ENCODE peak calls at places on chromosomes 4 and X, in nine cellular contexts. P is HepG2, H is heart left ventricle, B is ovary, I is endothelial cell of umbilical vein, M is GM12878, F is right lobe of liver, A is uterus, Z is body of pancreas. W is an unnamed sample.

GRCh38 chr4:155442267-155443105 is 65.7 kb upstream of the MAP9 start:
- DNase-seq in P (peak), H (peak), B (peak), I (peak), M (no peak), F (peak), A (peak), Z (peak), W (peak)

GRCh38 chrX:49838374-49838773 is 9.3 kb downstream of the PAGE4 start:
- DNase-seq in P (peak), H (no peak), B (no peak), I (peak), M (no peak), F (peak), A (peak), Z (peak), W (peak)

GRCh38 chrX:115367956-115368355 is 78.4 kb downstream of the LUZP4 start:
- DNase-seq in P (no peak), H (no peak), B (no peak), I (peak), M (no peak), F (no peak), A (no peak), Z (no peak), W (no peak)

GRCh38 chr4:15506464-15506863 is 36.8 kb downstream of the CC2D2A start:
- DNase-seq in P (no peak), H (no peak), B (no peak), I (peak), M (no peak), F (no peak), A (no peak), Z (no peak), W (no peak)

GRCh38 chrX:14883826-14884225 is 10.6 kb downstream of the MOSPD2 start:
- DNase-seq in P (no peak), H (no peak), B (no peak), I (no peak), M (no peak), F (no peak), A (no peak), Z (no peak), W (no peak)

GRCh38 chr4:107619065-107619464 is 101.0 kb downstream of the PAPSS1 start:
- DNase-seq in P (no peak), H (no peak), B (no peak), I (peak), M (no peak), F (no peak), A (no peak), Z (no peak), W (no peak)

GRCh38 chr4:39933689-39934590 is 43.8 kb downstream of the PDS5A start:
- DNase-seq in P (no peak), H (no peak), B (no peak), I (peak), M (no peak), F (no peak), A (no peak), Z (no peak), W (no peak)

GRCh38 chr4:86414686-86415085 is 54.8 kb upstream of the MAPK10 start:
- DNase-seq in P (no peak), H (no peak), B (no peak), I (no peak), M (no peak), F (no peak), A (no peak), Z (no peak), W (no peak)

GRCh38 chrX:14777484-14777883 is 95.4 kb downstream of the FANCB start:
- DNase-seq in P (no peak), H (no peak), B (no peak), I (no peak), M (no peak), F (no peak), A (no peak), Z (no peak), W (no peak)

GRCh38 chr4:141056473-141056872 is 76.8 kb downstream of the RNF150 start:
- DNase-seq in P (no peak), H (no peak), B (no peak), I (no peak), M (no peak), F (no peak), A (no peak), Z (no peak), W (no peak)

GRCh38 chrX:44157858-44158257 is 184.7 kb upstream of the NDP start:
- DNase-seq in P (no peak), H (no peak), B (no peak), I (no peak), M (no peak), F (no peak), A (no peak), Z (no peak), W (no peak)

GRCh38 chrX:49157194-49157593 is 5.4 kb upstream of the MAGIX start:
- DNase-seq in P (no peak), H (no peak), B (no peak), I (no peak), M (no peak), F (no peak), A (no peak), Z (no peak), W (no peak)

GRCh38 chr4:6739920-6740319 is 23.9 kb downstream of the BLOC1S4 start:
- DNase-seq in P (no peak), H (no peak), B (no peak), I (no peak), M (no peak), F (no peak), A (no peak), Z (no peak), W (no peak)

GRCh38 chr4:109113511-109113910 is 188.9 kb downstream of the COL25A1 start:
- DNase-seq in P (no peak), H (no peak), B (no peak), I (no peak), M (no peak), F (no peak), A (no peak), Z (no peak), W (no peak)

GRCh38 chrX:29225670-29226069 is 638.4 kb downstream of the IL1RAPL1 start:
- DNase-seq in P (no peak), H (no peak), B (no peak), I (no peak), M (no peak), F (no peak), A (no peak), Z (no peak), W (no peak)

GRCh38 chrX:94400488-94400887 is 726.5 kb downstream of the FAM133A start:
- DNase-seq in P (peak), H (no peak), B (no peak), I (no peak), M (peak), F (no peak), A (no peak), Z (no peak), W (no peak)

GRCh38 chr4:156672492-156672891 is 299.1 kb downstream of the PDGFC start:
- DNase-seq in P (no peak), H (no peak), B (no peak), I (no peak), M (no peak), F (no peak), A (no peak), Z (no peak), W (no peak)

GRCh38 chr4:6783111-6783981 is 819 bp downstream of the KIAA0232 start:
- DNase-seq in P (peak), H (peak), B (peak), I (peak), M (peak), F (peak), A (peak), Z (peak), W (peak)

GRCh38 chr4:108272566-108272965 is 103.8 kb upstream of the LEF1 start:
- DNase-seq in P (no peak), H (no peak), B (no peak), I (no peak), M (no peak), F (no peak), A (no peak), Z (no peak), W (no peak)

GRCh38 chr4:109560687-109561452 is 824 bp downstream of the MCUB start:
- DNase-seq in P (no peak), H (peak), B (no peak), I (peak), M (peak), F (peak), A (peak), Z (peak), W (peak)

GRCh38 chr4:33941854-33942253 is 2302.5 kb downstream of the ARAP2 start:
- DNase-seq in P (no peak), H (no peak), B (no peak), I (no peak), M (no peak), F (no peak), A (no peak), Z (no peak), W (no peak)

GRCh38 chrX:143648705-143649104 is 12.8 kb upstream of the SLITRK4 start:
- DNase-seq in P (no peak), H (no peak), B (no peak), I (no peak), M (no peak), F (no peak), A (no peak), Z (no peak), W (no peak)

GRCh38 chr4:188107931-188108843 is 1.2 kb downstream of the TRIML2 start:
- DNase-seq in P (no peak), H (no peak), B (no peak), I (no peak), M (no peak), F (no peak), A (no peak), Z (no peak), W (no peak)

DNA sequence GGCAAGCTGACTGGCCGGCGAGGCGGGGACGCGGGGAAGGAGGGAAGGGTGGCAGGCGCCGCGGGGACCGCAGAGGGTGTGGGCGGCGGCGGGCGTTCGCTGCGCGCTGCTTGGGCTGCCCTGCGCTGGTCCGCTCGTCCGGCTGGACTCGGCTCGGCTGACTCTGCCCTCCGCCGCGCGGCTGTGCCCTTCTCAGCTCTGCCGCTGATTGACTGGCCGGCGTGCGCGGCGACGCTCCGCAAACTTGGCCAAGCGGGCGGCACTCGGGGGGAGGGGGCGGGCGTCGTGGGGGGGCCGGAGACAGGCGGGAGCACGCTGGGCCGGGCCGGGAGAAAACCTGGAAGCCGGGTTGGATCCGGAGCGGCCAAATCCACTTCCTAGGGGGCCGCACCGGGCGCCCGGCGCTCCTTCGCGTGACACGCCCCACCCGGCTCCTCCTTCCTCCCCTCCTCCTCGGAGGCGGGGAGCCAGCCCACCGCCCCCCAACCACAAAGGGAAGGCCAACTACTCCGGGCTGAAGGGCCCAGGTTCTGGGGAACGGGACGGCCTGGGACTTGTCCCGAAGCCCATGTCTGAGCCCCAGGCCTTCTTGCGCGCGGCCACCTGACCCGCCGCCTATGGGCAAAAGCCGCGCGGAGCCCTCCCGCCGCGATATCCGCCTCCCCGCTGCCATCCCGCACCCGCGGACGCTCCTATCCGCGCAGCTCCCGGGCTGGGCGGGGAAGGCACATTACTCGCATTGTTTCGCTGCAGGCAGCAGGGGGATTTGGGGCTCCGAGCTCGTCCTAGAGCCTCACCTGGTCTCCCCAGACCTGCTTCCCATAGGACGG is at the start of gene GPC4:
- DNase-seq in P (no peak), H (peak), B (peak), I (no peak), M (no peak), F (peak), A (peak), Z (peak), W (no peak)
- TF ChIP-seq POLR2A in P (no peak), H (peak), B (no peak), I (no peak), M (no peak), F (no peak), A (no peak), Z (peak), W (no peak)

GRCh38 chr4:3384391-3384770 is 57.4 kb upstream of the HGFAC start:
- DNase-seq in P (no peak), H (no peak), B (no peak), I (no peak), M (no peak), F (no peak), A (no peak), Z (peak), W (no peak)

GRCh38 chr4:3386486-3386885 is 55.3 kb upstream of the HGFAC start:
- DNase-seq in P (no peak), H (no peak), B (no peak), I (no peak), M (no peak), F (no peak), A (no peak), Z (no peak), W (no peak)

GRCh38 chr4:3387154-3387942 is 54.4 kb upstream of the HGFAC start:
- DNase-seq in P (no peak), H (no peak), B (no peak), I (no peak), M (peak), F (no peak), A (no peak), Z (no peak), W (no peak)

GRCh38 chr4:3385719-3386440 is 55.9 kb upstream of the HGFAC start:
- DNase-seq in P (no peak), H (no peak), B (no peak), I (no peak), M (no peak), F (no peak), A (no peak), Z (no peak), W (no peak)

DNA sequence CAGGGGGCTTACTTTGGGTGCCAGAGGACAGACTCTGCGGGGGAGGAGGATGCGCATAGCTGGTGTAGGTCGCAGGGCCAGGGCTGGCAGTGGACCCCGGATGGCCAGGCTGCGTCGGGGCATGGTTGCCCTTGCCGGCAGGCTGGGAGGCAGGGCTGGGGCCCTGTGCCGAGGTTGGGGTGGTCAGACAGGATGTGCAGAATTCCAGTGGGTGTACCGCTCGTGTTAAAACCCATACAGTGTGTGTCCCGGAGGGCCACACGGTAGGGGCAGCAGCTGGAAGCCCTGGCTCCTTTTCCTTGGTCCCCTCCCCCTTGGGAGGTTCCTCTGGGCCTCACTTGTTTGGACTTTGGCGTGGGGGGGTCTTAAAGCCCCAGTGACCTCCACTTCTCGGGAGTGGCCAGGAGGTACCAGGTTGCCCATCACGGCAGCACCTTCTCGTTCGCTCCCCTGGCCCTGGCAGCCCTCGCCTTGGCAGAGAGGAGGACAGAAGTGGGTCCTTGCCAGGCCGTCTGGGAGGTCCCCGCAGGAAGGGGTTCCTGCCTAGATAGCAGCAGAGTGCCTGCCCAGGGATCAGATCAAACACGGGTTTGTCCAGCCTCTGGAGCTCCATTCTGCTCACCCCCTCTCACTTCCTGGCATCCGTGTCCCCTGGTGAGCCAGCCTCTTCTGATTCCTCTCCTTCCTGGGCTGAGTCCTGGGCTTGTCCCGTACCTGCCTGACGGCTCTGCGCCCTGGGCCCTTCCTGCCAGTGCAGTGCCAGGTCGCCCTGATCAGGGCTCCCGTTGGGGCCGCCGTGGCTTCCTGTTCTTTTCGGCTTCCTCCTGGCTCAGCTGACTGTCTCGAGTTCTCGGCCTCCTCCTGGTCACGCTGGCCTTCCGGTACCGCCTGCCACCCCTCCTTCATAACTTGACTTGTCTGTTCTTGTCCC is 56.7 kb upstream of the HGFAC start:
- DNase-seq in P (peak), H (peak), B (no peak), I (peak), M (no peak), F (peak), A (no peak), Z (peak), W (no peak)
- TF ChIP-seq POLR2A in P (no peak), H (no peak), B (no peak), I (peak), M (no peak), F (peak), A (no peak), Z (peak), W (no peak)

GRCh38 chrX:11474576-11474975 is 181.4 kb downstream of the AMELX start:
- DNase-seq in P (no peak), H (no peak), B (no peak), I (no peak), M (no peak), F (no peak), A (no peak), Z (no peak), W (no peak)
- TF ChIP-seq POLR2A in P (no peak), H (no peak), B (no peak), I (no peak), M (no peak), F (no peak), A (no peak), Z (no peak), W (no peak)

GRCh38 chr4:139083533-139084424 is 68.2 kb downstream of the NOCT start:
- DNase-seq in P (peak), H (peak), B (peak), I (peak), M (peak), F (peak), A (peak), Z (peak), W (peak)

GRCh38 chr4:139084425-139085093 is 69.0 kb downstream of the NOCT start:
- DNase-seq in P (peak), H (no peak), B (no peak), I (no peak), M (peak), F (peak), A (no peak), Z (no peak), W (peak)

GRCh38 chr4:139085141-139085540 is 69.6 kb downstream of the NOCT start:
- DNase-seq in P (peak), H (no peak), B (no peak), I (peak), M (no peak), F (no peak), A (no peak), Z (no peak), W (peak)

GRCh38 chr4:139078926-139079325 is 63.3 kb downstream of the NOCT start:
- DNase-seq in P (no peak), H (no peak), B (no peak), I (no peak), M (no peak), F (no peak), A (no peak), Z (no peak), W (no peak)

DNA sequence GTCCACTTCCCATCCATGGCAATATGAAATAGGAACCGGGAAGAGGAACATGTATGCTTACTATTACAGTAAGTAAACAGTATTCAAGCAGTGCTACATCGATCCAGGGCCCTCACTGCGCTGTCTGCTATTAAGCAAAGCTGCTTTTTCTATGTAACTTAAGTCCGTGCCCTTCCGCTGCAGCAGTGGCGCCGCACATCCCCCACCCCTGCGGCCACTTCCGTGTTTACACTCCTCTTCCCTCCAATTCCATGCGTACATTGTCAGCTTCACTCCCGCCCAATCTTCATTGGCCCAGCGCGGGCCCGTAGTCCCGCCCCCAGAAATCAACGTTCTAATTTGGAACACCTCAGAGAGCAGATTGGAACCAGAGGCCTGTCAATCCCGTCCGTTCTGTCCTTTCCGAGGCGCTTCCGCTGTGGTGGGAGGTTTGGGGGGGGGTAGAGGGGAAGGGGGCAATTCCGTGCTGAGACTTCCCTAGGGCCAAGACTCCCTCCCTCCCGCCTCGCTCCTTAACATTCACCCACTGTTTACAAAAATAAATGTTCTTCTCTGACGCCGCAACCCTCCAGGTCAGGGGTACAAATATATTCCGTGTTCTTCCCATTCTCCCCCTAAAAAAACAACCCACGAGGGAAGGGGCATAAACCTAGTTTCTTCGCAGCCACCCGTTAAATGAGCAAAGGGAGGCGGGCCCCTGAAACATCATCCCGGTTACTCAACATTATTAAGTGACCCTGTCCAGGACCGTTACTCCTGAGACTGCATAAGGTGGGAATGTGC is 67.4 kb downstream of the NOCT start:
- DNase-seq in P (peak), H (peak), B (peak), I (peak), M (peak), F (peak), A (peak), Z (peak), W (peak)
- TF ChIP-seq POLR2A in P (peak), H (peak), B (peak), I (no peak), M (peak), F (peak), A (peak), Z (peak), W (peak)

DNA sequence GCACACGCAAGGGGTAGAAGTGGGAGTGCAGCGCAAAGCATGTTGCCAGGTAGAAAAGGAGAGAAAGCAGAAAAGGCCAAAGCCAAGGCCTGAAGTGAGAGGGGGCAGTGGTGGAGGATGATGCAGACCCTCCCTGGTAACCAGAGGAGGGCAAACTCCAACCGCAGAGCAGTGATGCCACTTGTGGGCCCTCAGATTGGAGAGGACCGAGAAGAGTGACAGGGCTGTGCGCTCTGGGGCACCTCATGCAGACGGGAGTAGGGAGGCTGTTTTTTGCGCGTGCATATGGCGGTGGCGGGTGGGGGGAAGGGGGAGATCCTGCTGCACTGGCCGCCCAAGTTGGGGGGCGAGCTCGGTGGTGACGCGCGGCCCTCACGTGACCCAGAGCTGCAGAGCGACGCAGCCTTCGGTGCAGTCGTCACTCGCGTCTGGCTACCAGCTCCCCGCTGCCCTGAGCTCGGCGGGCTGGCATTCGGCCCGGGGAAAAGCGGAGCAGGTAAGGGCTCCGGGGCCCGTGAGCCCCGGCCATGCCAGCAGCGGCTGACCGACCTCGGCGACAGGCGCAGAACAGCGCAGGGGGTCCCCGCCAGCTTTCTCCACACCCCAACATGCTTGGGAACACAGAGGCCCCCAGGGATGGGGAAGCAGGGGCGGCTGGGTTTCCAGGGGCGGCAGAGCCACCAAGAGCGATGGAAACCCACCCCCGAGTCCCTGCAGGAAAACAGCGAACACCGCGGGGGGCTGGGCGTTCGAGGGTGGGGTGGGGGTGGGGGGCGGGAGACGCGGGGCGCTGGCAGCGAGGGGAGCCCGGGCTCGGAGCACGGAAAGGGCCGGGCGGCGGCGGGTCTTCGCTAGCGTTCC is at the start of gene BEX3:
- DNase-seq in P (peak), H (peak), B (peak), I (peak), M (no peak), F (peak), A (peak), Z (peak), W (peak)
- TF ChIP-seq POLR2A in P (no peak), H (peak), B (peak), I (peak), M (peak), F (peak), A (peak), Z (peak), W (peak)

GRCh38 chr4:44725861-44726820 is at the start of gene GNPDA2:
- DNase-seq in P (peak), H (peak), B (peak), I (peak), M (peak), F (peak), A (peak), Z (peak), W (peak)
- TF ChIP-seq POLR2A in P (peak), H (peak), B (peak), I (peak), M (peak), F (peak), A (peak), Z (peak), W (peak)

W was measured in erythroblast.